ENCODE peak calls at places on chromosomes 12 and 14, in eight cellular contexts. C, U, R, T, P, I, G and H are unnamed samples.

GRCh38 chr12:71999795-72000194 is 61.1 kb downstream of the TPH2 start:
- DNase-seq in C (no peak), U (no peak), R (no peak), T (no peak), P (no peak), I (no peak), G (peak), H (no peak)

GRCh38 chr14:92552066-92552465 is 38.5 kb downstream of the RIN3 start:
- DNase-seq in C (no peak), U (no peak), R (no peak), T (no peak), P (no peak), I (no peak), G (no peak), H (no peak)

GRCh38 chr12:80937391-80938238 is at the start of gene LIN7A:
- DNase-seq in C (peak), U (peak), R (no peak), T (peak), P (peak), I (no peak), G (peak), H (no peak)

GRCh38 chr14:29926701-29927595 is 699 bp downstream of the PRKD1 start:
- DNase-seq in C (peak), U (peak), R (no peak), T (no peak), P (peak), I (no peak), G (peak), H (peak)

GRCh38 chr12:53624956-53625355 is 1.2 kb downstream of the ATF7 start:
- DNase-seq in C (no peak), U (no peak), R (no peak), T (no peak), P (no peak), I (no peak), G (no peak), H (no peak)

GRCh38 chr12:103838254-103838914 is 2.6 kb downstream of the NT5DC3 start:
- DNase-seq in C (no peak), U (no peak), R (no peak), T (no peak), P (no peak), I (no peak), G (no peak), H (no peak)

GRCh38 chr12:6465467-6466183 is 4.9 kb downstream of the VAMP1 start:
- DNase-seq in C (peak), U (peak), R (peak), T (peak), P (peak), I (no peak), G (peak), H (peak)

GRCh38 chr12:48997719-48998496 is 1.3 kb downstream of the DDN start:
- DNase-seq in C (no peak), U (peak), R (no peak), T (no peak), P (peak), I (no peak), G (no peak), H (no peak)

GRCh38 chr14:80959448-80960006 is 4.1 kb downstream of the TSHR start:
- DNase-seq in C (peak), U (no peak), R (peak), T (peak), P (peak), I (no peak), G (peak), H (no peak)

GRCh38 chr12:30525171-30525570 is 170.5 kb downstream of the IPO8 start:
- DNase-seq in C (no peak), U (no peak), R (no peak), T (no peak), P (no peak), I (no peak), G (no peak), H (no peak)

GRCh38 chr12:109387425-109388166 is 39.9 kb downstream of the MYO1H start:
- DNase-seq in C (peak), U (peak), R (no peak), T (no peak), P (peak), I (no peak), G (peak), H (no peak)

GRCh38 chr12:62950317-62950716 is 15.4 kb upstream of the PPM1H start:
- DNase-seq in C (no peak), U (no peak), R (no peak), T (no peak), P (no peak), I (no peak), G (no peak), H (no peak)

GRCh38 chr12:48160807-48161206 is 3.5 kb upstream of the ASB8 start:
- DNase-seq in C (no peak), U (no peak), R (no peak), T (no peak), P (no peak), I (no peak), G (no peak), H (no peak)

GRCh38 chr12:99619389-99620158 is 28.0 kb upstream of the GARIN6 start:
- DNase-seq in C (peak), U (no peak), R (no peak), T (no peak), P (peak), I (no peak), G (peak), H (no peak)

GRCh38 chr14:96253140-96253539 is 2.9 kb upstream of the BDKRB1 start:
- DNase-seq in C (no peak), U (peak), R (no peak), T (no peak), P (peak), I (no peak), G (peak), H (peak)